ENCODE peak calls at places on chromosomes 4 and X, in six cellular contexts. One of them, this sample, is unnamed.

GRCh38 chr4:74423101-74423500 is 21.8 kb upstream of the AREG start:
- DNase-seq in fibroblast of lung: peak; percentile 87
- DNase-seq in AG04450: peak; percentile 34
- DNase-seq in esophagus squamous epithelium: no peak
- DNase-seq in IMR-90: peak; percentile 79
- DNase-seq in astrocyte of the spinal cord: peak; percentile 59
- DNase-seq in this sample: no peak

GRCh38 chr4:108035691-108036090 is 46.0 kb downstream of the HADH start:
- DNase-seq in esophagus squamous epithelium: no peak
- DNase-seq in astrocyte of the spinal cord: no peak
- DNase-seq in IMR-90: no peak
- DNase-seq in fibroblast of lung: no peak
- DNase-seq in AG04450: no peak
- DNase-seq in this sample: no peak

GRCh38 chr4:95572304-95572991 is 23.7 kb upstream of the UNC5C start:
- DNase-seq in astrocyte of the spinal cord: peak; percentile 29
- DNase-seq in fibroblast of lung: peak; percentile 36
- DNase-seq in IMR-90: no peak
- DNase-seq in AG04450: no peak
- DNase-seq in esophagus squamous epithelium: no peak
- DNase-seq in this sample: no peak

GRCh38 chr4:184448828-184449227 is 25.5 kb downstream of the IRF2 start:
- DNase-seq in fibroblast of lung: peak; percentile 83
- DNase-seq in AG04450: no peak
- DNase-seq in esophagus squamous epithelium: no peak
- DNase-seq in astrocyte of the spinal cord: peak; percentile 76
- DNase-seq in IMR-90: peak; percentile 70
- DNase-seq in this sample: peak; percentile 87

GRCh38 chr4:173252024-173252935 is 81.9 kb downstream of the HMGB2 start:
- DNase-seq in AG04450: peak; percentile 98
- DNase-seq in fibroblast of lung: peak; percentile 99
- DNase-seq in esophagus squamous epithelium: no peak
- DNase-seq in astrocyte of the spinal cord: peak; percentile 100
- DNase-seq in IMR-90: peak; percentile 100
- DNase-seq in this sample: peak; percentile 73

GRCh38 chrX:19827088-19827487 is 60.3 kb downstream of the SH3KBP1 start:
- DNase-seq in IMR-90: no peak
- DNase-seq in AG04450: no peak
- DNase-seq in esophagus squamous epithelium: no peak
- DNase-seq in astrocyte of the spinal cord: no peak
- DNase-seq in fibroblast of lung: no peak
- DNase-seq in this sample: no peak

GRCh38 chrX:110384490-110384889 is 25.8 kb downstream of the RTL9 start:
- DNase-seq in esophagus squamous epithelium: no peak
- DNase-seq in astrocyte of the spinal cord: peak; percentile 42
- DNase-seq in AG04450: no peak
- DNase-seq in IMR-90: peak; percentile 75
- DNase-seq in fibroblast of lung: no peak
- DNase-seq in this sample: peak; percentile 27

GRCh38 chrX:16240231-16240905 is 73.1 kb downstream of the MAGEB17 start:
- DNase-seq in IMR-90: no peak
- DNase-seq in astrocyte of the spinal cord: no peak
- DNase-seq in esophagus squamous epithelium: no peak
- DNase-seq in fibroblast of lung: no peak
- DNase-seq in AG04450: no peak
- DNase-seq in this sample: no peak

GRCh38 chrX:110992611-110993010 is 103.4 kb upstream of the PAK3 start:
- DNase-seq in AG04450: no peak
- DNase-seq in fibroblast of lung: peak; percentile 5
- DNase-seq in IMR-90: peak; percentile 13
- DNase-seq in esophagus squamous epithelium: no peak
- DNase-seq in astrocyte of the spinal cord: peak; percentile 27
- DNase-seq in this sample: no peak

GRCh38 chrX:134075894-134076718 is 90.7 kb upstream of the GPC3 start:
- DNase-seq in esophagus squamous epithelium: no peak
- DNase-seq in IMR-90: no peak
- DNase-seq in AG04450: no peak
- DNase-seq in astrocyte of the spinal cord: no peak
- DNase-seq in fibroblast of lung: no peak
- DNase-seq in this sample: peak; percentile 31

GRCh38 chr4:88382621-88383020 is 4.0 kb downstream of the HERC6 start:
- DNase-seq in esophagus squamous epithelium: no peak
- DNase-seq in astrocyte of the spinal cord: no peak
- DNase-seq in IMR-90: no peak
- DNase-seq in AG04450: no peak
- DNase-seq in fibroblast of lung: no peak
- DNase-seq in this sample: peak; percentile 8

GRCh38 chr4:56215901-56216300 is 171.4 kb downstream of the AASDH start:
- DNase-seq in AG04450: no peak
- DNase-seq in fibroblast of lung: peak; percentile 52
- DNase-seq in IMR-90: peak; percentile 7
- DNase-seq in esophagus squamous epithelium: no peak
- DNase-seq in astrocyte of the spinal cord: peak; percentile 70
- DNase-seq in this sample: no peak

GRCh38 chrX:46561931-46562721 is 11.4 kb upstream of the CHST7 start:
- DNase-seq in IMR-90: no peak
- DNase-seq in AG04450: no peak
- DNase-seq in fibroblast of lung: no peak
- DNase-seq in esophagus squamous epithelium: no peak
- DNase-seq in astrocyte of the spinal cord: no peak
- DNase-seq in this sample: no peak

GRCh38 chr4:172844556-172844955 is 324.1 kb upstream of the GALNT7 start:
- DNase-seq in esophagus squamous epithelium: no peak
- DNase-seq in fibroblast of lung: no peak
- DNase-seq in IMR-90: no peak
- DNase-seq in AG04450: no peak
- DNase-seq in astrocyte of the spinal cord: no peak
- DNase-seq in this sample: no peak

GRCh38 chr4:97952763-97953162 is 190.5 kb downstream of the STPG2 start:
- DNase-seq in fibroblast of lung: no peak
- DNase-seq in IMR-90: no peak
- DNase-seq in AG04450: no peak
- DNase-seq in esophagus squamous epithelium: no peak
- DNase-seq in astrocyte of the spinal cord: no peak
- DNase-seq in this sample: no peak

GRCh38 chr4:150828159-150828558 is 186.9 kb downstream of the LRBA start:
- DNase-seq in AG04450: no peak
- DNase-seq in esophagus squamous epithelium: no peak
- DNase-seq in IMR-90: no peak
- DNase-seq in astrocyte of the spinal cord: no peak
- DNase-seq in fibroblast of lung: no peak
- DNase-seq in this sample: no peak
- TF ChIP-seq CTCF in AG04450: no peak
- TF ChIP-seq CTCF in esophagus squamous epithelium: no peak
- TF ChIP-seq CTCF in IMR-90: no peak
- TF ChIP-seq CTCF in astrocyte of the spinal cord: no peak
- TF ChIP-seq CTCF in fibroblast of lung: no peak
- TF ChIP-seq CTCF in this sample: no peak

DNA sequence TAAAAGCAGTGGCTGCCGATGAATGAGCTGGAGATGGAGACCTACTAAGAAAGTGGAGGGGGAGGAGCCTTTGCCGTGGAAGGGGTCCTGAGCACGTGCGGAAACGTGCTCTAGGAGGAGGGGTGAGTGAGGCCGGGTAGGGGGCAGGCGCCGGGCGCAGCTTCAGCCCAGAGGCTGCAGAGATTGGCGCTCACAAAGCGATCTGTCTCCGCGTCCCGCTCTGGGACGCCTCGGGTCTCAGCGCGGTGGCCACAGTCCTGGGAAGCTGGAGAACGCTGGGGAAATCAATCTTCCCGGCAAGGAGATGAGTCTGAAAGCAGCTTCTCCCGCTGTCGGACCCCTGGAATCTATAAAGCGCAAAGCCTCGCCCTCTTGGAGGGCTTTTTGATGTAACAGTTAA is 460 bp upstream of the ARHGAP6 start:
- DNase-seq in fibroblast of lung: peak; percentile 33
- DNase-seq in IMR-90: no peak
- DNase-seq in AG04450: no peak
- DNase-seq in astrocyte of the spinal cord: peak; percentile 15
- DNase-seq in esophagus squamous epithelium: no peak
- DNase-seq in this sample: peak; percentile 73
- H3K4me3 ChIP-seq in fibroblast of lung: peak overlapping the region; percentile 62
- H3K4me3 ChIP-seq in IMR-90: peak overlapping the region; percentile 23
- H3K4me3 ChIP-seq in AG04450: peak overlapping the region; percentile 45
- H3K4me3 ChIP-seq in astrocyte of the spinal cord: peak overlapping the region; percentile 42
- H3K4me3 ChIP-seq in esophagus squamous epithelium: peak overlapping the region; percentile 49
- H3K4me3 ChIP-seq in this sample: peak overlapping the region; percentile 22

GRCh38 chrX:88397551-88397950 is 349.5 kb upstream of the CPXCR1 start:
- DNase-seq in AG04450: no peak
- DNase-seq in esophagus squamous epithelium: no peak
- DNase-seq in astrocyte of the spinal cord: no peak
- DNase-seq in fibroblast of lung: no peak
- DNase-seq in IMR-90: no peak
- DNase-seq in this sample: no peak
- TF ChIP-seq CTCF in AG04450: no peak
- TF ChIP-seq CTCF in esophagus squamous epithelium: no peak
- TF ChIP-seq CTCF in astrocyte of the spinal cord: no peak
- TF ChIP-seq CTCF in fibroblast of lung: no peak
- TF ChIP-seq CTCF in IMR-90: peak; percentile 1
- TF ChIP-seq CTCF in this sample: no peak

GRCh38 chr4:3744901-3745300 is 21.3 kb upstream of the ADRA2C start:
- DNase-seq in AG04450: no peak
- DNase-seq in IMR-90: no peak
- DNase-seq in astrocyte of the spinal cord: no peak
- DNase-seq in fibroblast of lung: no peak
- DNase-seq in esophagus squamous epithelium: no peak
- DNase-seq in this sample: no peak
- H3K4me3 ChIP-seq in AG04450: no peak overlapping the region
- H3K4me3 ChIP-seq in IMR-90: no peak overlapping the region
- H3K4me3 ChIP-seq in astrocyte of the spinal cord: no peak overlapping the region
- H3K4me3 ChIP-seq in fibroblast of lung: no peak overlapping the region
- H3K4me3 ChIP-seq in esophagus squamous epithelium: no peak overlapping the region
- H3K4me3 ChIP-seq in this sample: no peak overlapping the region

GRCh38 chrX:127457161-127457560 is 595.0 kb downstream of the ACTRT1 start:
- DNase-seq in fibroblast of lung: no peak
- DNase-seq in astrocyte of the spinal cord: no peak
- DNase-seq in esophagus squamous epithelium: no peak
- DNase-seq in IMR-90: no peak
- DNase-seq in AG04450: no peak
- DNase-seq in this sample: no peak

GRCh38 chrX:127459784-127460183 is 592.4 kb downstream of the ACTRT1 start:
- DNase-seq in AG04450: no peak
- DNase-seq in astrocyte of the spinal cord: no peak
- DNase-seq in fibroblast of lung: no peak
- DNase-seq in esophagus squamous epithelium: no peak
- DNase-seq in IMR-90: no peak
- DNase-seq in this sample: no peak
- TF ChIP-seq CTCF in AG04450: no peak
- TF ChIP-seq CTCF in astrocyte of the spinal cord: no peak
- TF ChIP-seq CTCF in fibroblast of lung: no peak
- TF ChIP-seq CTCF in esophagus squamous epithelium: no peak
- TF ChIP-seq CTCF in IMR-90: no peak
- TF ChIP-seq CTCF in this sample: no peak

DNA sequence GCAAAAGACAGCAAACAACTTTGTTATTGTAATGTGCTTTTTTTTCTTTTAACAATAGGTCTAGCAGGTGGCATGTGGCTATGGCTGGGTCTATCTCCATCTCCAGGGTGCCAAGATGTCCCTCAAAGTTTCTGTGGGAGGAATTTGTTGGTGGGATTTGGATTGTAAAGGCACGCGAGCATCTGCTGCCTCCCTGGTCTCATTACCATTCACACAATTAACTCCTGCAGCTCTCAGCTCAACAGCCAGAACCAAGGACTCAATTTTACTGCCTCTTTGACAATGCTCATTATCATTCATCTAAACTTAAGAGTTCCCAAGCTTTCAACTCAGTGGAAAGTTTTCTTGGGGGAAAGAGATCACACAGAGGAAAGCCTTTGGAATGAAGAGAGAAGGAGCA is 10.9 kb upstream of the PCDH18 start:
- DNase-seq in astrocyte of the spinal cord: no peak
- DNase-seq in esophagus squamous epithelium: no peak
- DNase-seq in IMR-90: no peak
- DNase-seq in AG04450: no peak
- DNase-seq in fibroblast of lung: no peak
- DNase-seq in this sample: no peak
- H3K4me3 ChIP-seq in astrocyte of the spinal cord: no peak overlapping the region
- H3K4me3 ChIP-seq in esophagus squamous epithelium: no peak overlapping the region
- H3K4me3 ChIP-seq in IMR-90: no peak overlapping the region
- H3K4me3 ChIP-seq in AG04450: no peak overlapping the region
- H3K4me3 ChIP-seq in fibroblast of lung: no peak overlapping the region
- H3K4me3 ChIP-seq in this sample: no peak overlapping the region

DNA sequence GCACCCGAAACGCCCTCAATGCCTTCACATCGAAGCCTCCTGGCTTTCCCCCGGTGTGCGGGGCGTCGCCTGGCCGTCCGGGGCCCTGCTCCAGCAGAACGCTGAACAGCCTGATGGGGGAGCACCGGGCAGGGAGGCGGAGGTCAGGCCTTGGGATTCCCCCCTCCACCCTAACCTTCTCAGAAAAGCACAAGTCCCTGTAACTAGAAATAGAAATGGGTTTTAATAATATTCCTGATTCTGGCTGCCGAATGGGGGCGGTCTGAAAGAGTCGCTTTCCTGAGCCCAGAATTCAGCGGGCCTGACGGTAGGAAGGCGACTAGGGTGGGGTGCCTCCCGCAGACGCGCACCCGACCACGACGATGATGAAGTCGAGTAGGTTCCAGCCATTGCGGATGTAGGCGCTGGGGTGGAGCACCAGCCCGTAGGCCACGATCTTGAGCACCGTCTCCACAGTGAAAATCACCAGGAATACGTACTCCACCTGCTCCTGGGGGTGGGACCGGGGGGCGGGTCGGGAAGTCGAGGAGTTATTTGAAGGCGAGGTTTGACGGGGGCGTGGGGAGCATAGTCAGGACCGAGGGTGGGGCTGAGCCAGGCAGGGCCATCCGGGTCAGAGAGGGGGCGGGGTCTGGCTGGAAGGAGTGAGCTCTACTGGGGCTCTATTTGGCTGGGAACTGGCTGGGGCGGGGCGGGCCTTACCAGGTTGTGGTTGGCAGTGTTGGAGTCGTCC is 2.5 kb downstream of the CACNA1F start:
- DNase-seq in fibroblast of lung: no peak
- DNase-seq in astrocyte of the spinal cord: no peak
- DNase-seq in AG04450: no peak
- DNase-seq in esophagus squamous epithelium: peak; percentile 16
- DNase-seq in IMR-90: no peak
- DNase-seq in this sample: peak; percentile 87
- TF ChIP-seq CTCF in fibroblast of lung: peak; percentile 15
- TF ChIP-seq CTCF in astrocyte of the spinal cord: peak; percentile 13
- TF ChIP-seq CTCF in AG04450: no peak
- TF ChIP-seq CTCF in esophagus squamous epithelium: no peak
- TF ChIP-seq CTCF in IMR-90: no peak
- TF ChIP-seq CTCF in this sample: no peak